ENCODE peak calls at places on chromosomes 3 and 15, in five cellular contexts. T, Y, F, B and S are unnamed samples.

GRCh38 chr15:57684491-57685184 is 21.9 kb upstream of the POLR2M start:
- DNase-seq in T (no peak), Y (no peak), F (no peak), B (no peak), S (no peak)

GRCh38 chr3:61627768-61628185 is 66.4 kb downstream of the PTPRG start:
- DNase-seq in T (peak), Y (no peak), F (no peak), B (no peak), S (no peak)

GRCh38 chr3:58419782-58420512 is 13.7 kb downstream of the PDHB start:
- DNase-seq in T (peak), Y (peak), F (peak), B (peak), S (peak)

GRCh38 chr15:33256874-33257273 is 53.9 kb upstream of the RYR3 start:
- DNase-seq in T (no peak), Y (no peak), F (no peak), B (no peak), S (no peak)

GRCh38 chr3:132433121-132433520 is 15.8 kb downstream of the DNAJC13 start:
- DNase-seq in T (no peak), Y (no peak), F (no peak), B (no peak), S (no peak)

GRCh38 chr3:187693431-187693830 is 8.9 kb downstream of the RTP2 start:
- DNase-seq in T (no peak), Y (no peak), F (no peak), B (no peak), S (no peak)

GRCh38 chr3:146159616-146160232 is 1.3 kb downstream of the PLOD2 start:
- DNase-seq in T (no peak), Y (no peak), F (no peak), B (peak), S (no peak)

GRCh38 chr3:74592359-74592758 is 22.1 kb downstream of the CNTN3 start:
- DNase-seq in T (peak), Y (no peak), F (no peak), B (no peak), S (no peak)

GRCh38 chr15:87564666-87565065 is 691.9 kb downstream of the NTRK3 start:
- DNase-seq in T (no peak), Y (no peak), F (no peak), B (no peak), S (no peak)

GRCh38 chr3:56467108-56467507 is 1.2 kb downstream of the ERC2 start:
- DNase-seq in T (peak), Y (peak), F (no peak), B (peak), S (peak)

GRCh38 chr3:182309120-182309519 is 484.2 kb upstream of the ATP11B start:
- DNase-seq in T (no peak), Y (no peak), F (no peak), B (no peak), S (no peak)

GRCh38 chr15:82851331-82851850 is 42.0 kb downstream of the WHAMM start:
- DNase-seq in T (no peak), Y (no peak), F (peak), B (no peak), S (no peak)
- H3K4me3 ChIP-seq in T (no peak), Y (no peak), F (no peak), B (no peak), S (no peak)

GRCh38 chr3:123339302-123339701 is 109.6 kb downstream of the ADCY5 start:
- DNase-seq in T (no peak), Y (no peak), F (peak), B (no peak), S (no peak)

GRCh38 chr3:123343296-123344174 is 105.4 kb downstream of the ADCY5 start:
- DNase-seq in T (no peak), Y (no peak), F (peak), B (no peak), S (no peak)

GRCh38 chr3:123344175-123344908 is 104.5 kb downstream of the ADCY5 start:
- DNase-seq in T (peak), Y (no peak), F (peak), B (peak), S (no peak)

GRCh38 chr3:123342631-123343080 is 106.2 kb downstream of the ADCY5 start:
- DNase-seq in T (no peak), Y (no peak), F (peak), B (no peak), S (no peak)

GRCh38 chr3:123341871-123342630 is 106.8 kb downstream of the ADCY5 start:
- DNase-seq in T (no peak), Y (no peak), F (peak), B (no peak), S (no peak)
- TF ChIP-seq CTCF in T (no peak), Y (peak), F (peak), B (no peak), S (peak)

GRCh38 chr3:50537421-50538129 is 30.0 kb downstream of the C3orf18 start:
- DNase-seq in T (no peak), Y (no peak), F (no peak), B (no peak), S (no peak)

GRCh38 chr3:50532062-50532705 is 28.8 kb upstream of the CACNA2D2 start:
- DNase-seq in T (peak), Y (no peak), F (no peak), B (no peak), S (no peak)

GRCh38 chr3:50533346-50533745 is 29.9 kb upstream of the CACNA2D2 start:
- DNase-seq in T (no peak), Y (no peak), F (no peak), B (no peak), S (no peak)

GRCh38 chr3:50536471-50537180 is 30.9 kb downstream of the C3orf18 start:
- DNase-seq in T (peak), Y (no peak), F (no peak), B (no peak), S (no peak)

GRCh38 chr3:50534721-50535330 is 31.4 kb upstream of the CACNA2D2 start:
- DNase-seq in T (peak), Y (no peak), F (no peak), B (no peak), S (no peak)
- H3K4me3 ChIP-seq in T (no peak), Y (no peak), F (no peak), B (no peak), S (no peak)

GRCh38 chr15:64023215-64023614 is 23.1 kb downstream of the DAPK2 start:
- DNase-seq in T (no peak), Y (no peak), F (peak), B (no peak), S (no peak)
- TF ChIP-seq CTCF in T (no peak), Y (no peak), F (no peak), B (no peak), S (no peak)

GRCh38 chr3:180678231-180678630 is 1.1 kb downstream of the CCDC39 start:
- DNase-seq in T (no peak), Y (no peak), F (no peak), B (peak), S (no peak)
- H3K4me3 ChIP-seq in T (no peak), Y (no peak), F (no peak), B (peak), S (no peak)

DNA sequence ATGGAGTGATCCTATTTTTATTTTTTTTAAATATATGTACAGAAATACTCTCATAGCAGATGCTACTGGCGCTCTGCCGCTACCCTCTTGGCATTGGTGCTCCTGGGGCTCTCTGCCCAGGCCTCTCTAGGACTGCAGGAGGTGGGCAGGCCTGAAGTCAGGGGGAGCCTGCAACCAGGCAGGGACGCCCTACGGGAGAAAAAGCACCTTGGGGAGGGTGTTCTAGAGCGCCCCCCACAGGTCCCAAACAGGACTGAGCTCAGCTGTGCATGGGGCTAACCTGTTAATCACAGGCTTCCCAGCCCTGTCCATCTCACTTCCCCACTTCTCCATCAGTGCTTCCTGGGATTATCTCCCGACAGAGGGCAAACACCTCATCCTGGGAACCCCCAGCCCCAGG is 192.5 kb downstream of the SHQ1 start:
- DNase-seq in T (no peak), Y (no peak), F (no peak), B (peak), S (no peak)
- TF ChIP-seq CTCF in T (no peak), Y (peak), F (no peak), B (peak), S (peak)